ENCODE peak calls at places on chromosomes 16 and 17, in six cellular contexts. C, U, Q, R, H and P are unnamed samples.

GRCh38 chr16:30977502-30977901 is 7.5 kb upstream of the HSD3B7 start:
- DNase-seq in C (no peak), U (no peak), Q (peak; percentile 26), R (no peak), H (no peak), P (no peak)

GRCh38 chr17:31052187-31052889 is 42.4 kb upstream of the NF1 start:
- DNase-seq in C (peak; percentile 60), U (no peak), Q (peak; percentile 47), R (no peak), H (peak; percentile 98), P (peak; percentile 36)

GRCh38 chr17:46097497-46097896 is 95.7 kb downstream of the KANSL1 start:
- DNase-seq in C (no peak), U (no peak), Q (no peak), R (no peak), H (peak; percentile 40), P (no peak)

GRCh38 chr16:38941-39892 is 14.2 kb downstream of the POLR3K start:
- DNase-seq in C (peak; percentile 89), U (no peak), Q (no peak), R (peak; percentile 42), H (no peak), P (no peak)

GRCh38 chr17:2123467-2124251 is 68.8 kb downstream of the HIC1 start:
- DNase-seq in C (no peak), U (no peak), Q (no peak), R (no peak), H (peak; percentile 45), P (peak; percentile 73)

GRCh38 chr17:47239663-47240374 is 13.8 kb upstream of the ITGB3 start:
- DNase-seq in C (peak; percentile 100), U (peak; percentile 50), Q (peak; percentile 97), R (no peak), H (peak; percentile 94), P (peak; percentile 69)

GRCh38 chr17:16534236-16534635 is 34.8 kb downstream of the ZNF287 start:
- DNase-seq in C (no peak), U (no peak), Q (no peak), R (no peak), H (no peak), P (no peak)

GRCh38 chr17:36546418-36547093 is 1.8 kb downstream of the GGNBP2 start:
- DNase-seq in C (no peak), U (no peak), Q (no peak), R (no peak), H (peak; percentile 10), P (no peak)

GRCh38 chr16:200388-200787 is 20.1 kb downstream of the HBQ1 start:
- DNase-seq in C (peak; percentile 76), U (no peak), Q (no peak), R (no peak), H (peak; percentile 74), P (no peak)